ENCODE peak calls at places on chromosomes 12 and 14, in nine cellular contexts. One of them, this sample, is unnamed.

GRCh38 chr12:123892180-123892559 is 80.5 kb downstream of the CCDC92 start:
- DNase-seq in epithelial cell of proximal tubule: no peak
- DNase-seq in Peyer's patch: no peak
- DNase-seq in heart right ventricle: no peak
- DNase-seq in mammary epithelial cell: no peak
- DNase-seq in lower lobe of right lung: no peak
- DNase-seq in vagina: no peak
- DNase-seq in RWPE2: peak; percentile 19
- DNase-seq in GM23248: no peak
- DNase-seq in this sample: no peak

GRCh38 chr14:72921396-72921795 is 4.9 kb upstream of the DCAF4 start:
- DNase-seq in vagina: no peak
- DNase-seq in lower lobe of right lung: no peak
- DNase-seq in heart right ventricle: no peak
- DNase-seq in epithelial cell of proximal tubule: no peak
- DNase-seq in RWPE2: no peak
- DNase-seq in mammary epithelial cell: no peak
- DNase-seq in GM23248: peak; percentile 39
- DNase-seq in Peyer's patch: no peak
- DNase-seq in this sample: no peak

GRCh38 chr14:74825008-74825407 is 50.9 kb downstream of the PROX2 start:
- DNase-seq in mammary epithelial cell: peak; percentile 24
- DNase-seq in lower lobe of right lung: no peak
- DNase-seq in GM23248: peak; percentile 84
- DNase-seq in RWPE2: no peak
- DNase-seq in heart right ventricle: no peak
- DNase-seq in vagina: no peak
- DNase-seq in Peyer's patch: no peak
- DNase-seq in epithelial cell of proximal tubule: peak; percentile 26
- DNase-seq in this sample: no peak

GRCh38 chr12:110200124-110200417 is 75.9 kb downstream of the IFT81 start:
- DNase-seq in lower lobe of right lung: no peak
- DNase-seq in vagina: no peak
- DNase-seq in epithelial cell of proximal tubule: no peak
- DNase-seq in heart right ventricle: no peak
- DNase-seq in RWPE2: no peak
- DNase-seq in Peyer's patch: no peak
- DNase-seq in mammary epithelial cell: no peak
- DNase-seq in GM23248: peak; percentile 22
- DNase-seq in this sample: no peak

GRCh38 chr12:16189849-16190248 is 87.6 kb downstream of the SLC15A5 start:
- DNase-seq in mammary epithelial cell: peak; percentile 38
- DNase-seq in epithelial cell of proximal tubule: no peak
- DNase-seq in GM23248: peak; percentile 58
- DNase-seq in Peyer's patch: no peak
- DNase-seq in lower lobe of right lung: no peak
- DNase-seq in vagina: no peak
- DNase-seq in RWPE2: no peak
- DNase-seq in heart right ventricle: no peak
- DNase-seq in this sample: no peak

GRCh38 chr14:69719501-69719951 is 47.4 kb upstream of the SRSF5 start:
- DNase-seq in mammary epithelial cell: peak; percentile 95
- DNase-seq in GM23248: peak; percentile 97
- DNase-seq in RWPE2: no peak
- DNase-seq in epithelial cell of proximal tubule: peak; percentile 91
- DNase-seq in vagina: no peak
- DNase-seq in heart right ventricle: peak; percentile 65
- DNase-seq in lower lobe of right lung: peak; percentile 59
- DNase-seq in Peyer's patch: no peak
- DNase-seq in this sample: peak; percentile 69

GRCh38 chr12:48815281-48816110 is 2.8 kb upstream of the CACNB3 start:
- DNase-seq in mammary epithelial cell: peak; percentile 87
- DNase-seq in GM23248: peak; percentile 88
- DNase-seq in heart right ventricle: peak; percentile 81
- DNase-seq in epithelial cell of proximal tubule: no peak
- DNase-seq in vagina: no peak
- DNase-seq in lower lobe of right lung: peak; percentile 81
- DNase-seq in Peyer's patch: peak; percentile 41
- DNase-seq in RWPE2: no peak
- DNase-seq in this sample: peak; percentile 82

GRCh38 chr12:64192644-64193043 is 29.5 kb downstream of the KICS2 start:
- DNase-seq in RWPE2: no peak
- DNase-seq in mammary epithelial cell: no peak
- DNase-seq in lower lobe of right lung: no peak
- DNase-seq in vagina: no peak
- DNase-seq in Peyer's patch: no peak
- DNase-seq in heart right ventricle: no peak
- DNase-seq in GM23248: no peak
- DNase-seq in epithelial cell of proximal tubule: no peak
- DNase-seq in this sample: no peak

GRCh38 chr12:86698581-86698980 is 442.4 kb upstream of the MGAT4C start:
- DNase-seq in GM23248: peak; percentile 70
- DNase-seq in mammary epithelial cell: no peak
- DNase-seq in RWPE2: no peak
- DNase-seq in vagina: no peak
- DNase-seq in epithelial cell of proximal tubule: no peak
- DNase-seq in heart right ventricle: no peak
- DNase-seq in Peyer's patch: no peak
- DNase-seq in lower lobe of right lung: no peak
- DNase-seq in this sample: no peak

GRCh38 chr14:84340938-84341337 is 1189.0 kb upstream of the FLRT2 start:
- DNase-seq in GM23248: no peak
- DNase-seq in mammary epithelial cell: no peak
- DNase-seq in Peyer's patch: no peak
- DNase-seq in epithelial cell of proximal tubule: no peak
- DNase-seq in vagina: no peak
- DNase-seq in RWPE2: no peak
- DNase-seq in lower lobe of right lung: no peak
- DNase-seq in heart right ventricle: no peak
- DNase-seq in this sample: no peak

GRCh38 chr12:119096429-119097202 is 82.1 kb upstream of the HSPB8 start:
- DNase-seq in mammary epithelial cell: no peak
- DNase-seq in RWPE2: no peak
- DNase-seq in GM23248: no peak
- DNase-seq in heart right ventricle: no peak
- DNase-seq in Peyer's patch: no peak
- DNase-seq in lower lobe of right lung: no peak
- DNase-seq in epithelial cell of proximal tubule: no peak
- DNase-seq in vagina: no peak
- DNase-seq in this sample: no peak

GRCh38 chr14:65424531-65424930 is 12.0 kb downstream of the FUT8 start:
- DNase-seq in GM23248: no peak
- DNase-seq in mammary epithelial cell: no peak
- DNase-seq in Peyer's patch: no peak
- DNase-seq in vagina: no peak
- DNase-seq in epithelial cell of proximal tubule: no peak
- DNase-seq in lower lobe of right lung: no peak
- DNase-seq in RWPE2: no peak
- DNase-seq in heart right ventricle: no peak
- DNase-seq in this sample: no peak

GRCh38 chr12:108712164-108712924 is 19.0 kb downstream of the CORO1C start:
- DNase-seq in GM23248: no peak
- DNase-seq in RWPE2: no peak
- DNase-seq in epithelial cell of proximal tubule: no peak
- DNase-seq in Peyer's patch: no peak
- DNase-seq in lower lobe of right lung: no peak
- DNase-seq in heart right ventricle: no peak
- DNase-seq in mammary epithelial cell: no peak
- DNase-seq in vagina: no peak
- DNase-seq in this sample: no peak

GRCh38 chr12:108714866-108715265 is 16.5 kb downstream of the CORO1C start:
- DNase-seq in epithelial cell of proximal tubule: no peak
- DNase-seq in Peyer's patch: no peak
- DNase-seq in heart right ventricle: no peak
- DNase-seq in GM23248: no peak
- DNase-seq in mammary epithelial cell: no peak
- DNase-seq in lower lobe of right lung: no peak
- DNase-seq in vagina: no peak
- DNase-seq in RWPE2: no peak
- DNase-seq in this sample: no peak

GRCh38 chr12:108713471-108713870 is 17.8 kb downstream of the CORO1C start:
- DNase-seq in mammary epithelial cell: no peak
- DNase-seq in GM23248: no peak
- DNase-seq in lower lobe of right lung: no peak
- DNase-seq in vagina: no peak
- DNase-seq in Peyer's patch: no peak
- DNase-seq in RWPE2: no peak
- DNase-seq in epithelial cell of proximal tubule: no peak
- DNase-seq in heart right ventricle: no peak
- DNase-seq in this sample: no peak

GRCh38 chr12:108711486-108712163 is 19.7 kb downstream of the CORO1C start:
- DNase-seq in mammary epithelial cell: no peak
- DNase-seq in GM23248: peak; percentile 53
- DNase-seq in heart right ventricle: no peak
- DNase-seq in Peyer's patch: no peak
- DNase-seq in RWPE2: no peak
- DNase-seq in lower lobe of right lung: no peak
- DNase-seq in vagina: no peak
- DNase-seq in epithelial cell of proximal tubule: no peak
- DNase-seq in this sample: no peak

GRCh38 chr12:108712925-108713203 is 18.5 kb downstream of the CORO1C start:
- DNase-seq in vagina: no peak
- DNase-seq in lower lobe of right lung: no peak
- DNase-seq in epithelial cell of proximal tubule: no peak
- DNase-seq in RWPE2: no peak
- DNase-seq in mammary epithelial cell: no peak
- DNase-seq in heart right ventricle: no peak
- DNase-seq in GM23248: peak; percentile 25
- DNase-seq in Peyer's patch: no peak
- DNase-seq in this sample: no peak
- H3K4me3 ChIP-seq in vagina: no peak overlapping the region
- H3K4me3 ChIP-seq in lower lobe of right lung: no peak overlapping the region
- H3K4me3 ChIP-seq in epithelial cell of proximal tubule: no peak overlapping the region
- H3K4me3 ChIP-seq in RWPE2: no peak overlapping the region
- H3K4me3 ChIP-seq in mammary epithelial cell: no peak overlapping the region
- H3K4me3 ChIP-seq in heart right ventricle: no peak overlapping the region
- H3K4me3 ChIP-seq in GM23248: peak overlapping the region; percentile 28
- H3K4me3 ChIP-seq in Peyer's patch: no peak overlapping the region
- H3K4me3 ChIP-seq in this sample: no peak overlapping the region

DNA sequence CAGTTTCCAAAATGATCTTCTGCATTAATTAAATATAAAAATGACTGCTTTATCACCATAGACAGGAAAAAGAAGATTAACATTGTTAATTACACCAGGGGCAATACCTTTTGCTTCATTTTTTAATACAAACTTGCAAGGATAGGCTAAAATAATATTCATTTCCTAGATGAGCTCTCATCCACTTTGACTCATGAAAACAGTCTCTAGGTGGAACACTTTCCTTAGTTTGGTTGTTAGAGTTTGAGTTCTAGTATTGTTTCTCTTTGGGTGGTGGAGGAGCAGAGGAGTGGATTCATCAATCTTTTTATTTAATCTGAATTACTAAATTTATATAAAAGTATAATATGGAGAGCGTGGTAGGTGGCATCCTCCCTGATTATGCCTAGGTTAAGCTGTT is 251.0 kb downstream of the PDZRN4 start:
- DNase-seq in epithelial cell of proximal tubule: no peak
- DNase-seq in heart right ventricle: no peak
- DNase-seq in GM23248: no peak
- DNase-seq in Peyer's patch: no peak
- DNase-seq in mammary epithelial cell: no peak
- DNase-seq in lower lobe of right lung: no peak
- DNase-seq in vagina: no peak
- DNase-seq in RWPE2: no peak
- DNase-seq in this sample: no peak
- H3K4me3 ChIP-seq in epithelial cell of proximal tubule: no peak overlapping the region
- H3K4me3 ChIP-seq in heart right ventricle: no peak overlapping the region
- H3K4me3 ChIP-seq in GM23248: no peak overlapping the region
- H3K4me3 ChIP-seq in Peyer's patch: no peak overlapping the region
- H3K4me3 ChIP-seq in mammary epithelial cell: no peak overlapping the region
- H3K4me3 ChIP-seq in lower lobe of right lung: no peak overlapping the region
- H3K4me3 ChIP-seq in vagina: no peak overlapping the region
- H3K4me3 ChIP-seq in RWPE2: no peak overlapping the region
- H3K4me3 ChIP-seq in this sample: no peak overlapping the region

DNA sequence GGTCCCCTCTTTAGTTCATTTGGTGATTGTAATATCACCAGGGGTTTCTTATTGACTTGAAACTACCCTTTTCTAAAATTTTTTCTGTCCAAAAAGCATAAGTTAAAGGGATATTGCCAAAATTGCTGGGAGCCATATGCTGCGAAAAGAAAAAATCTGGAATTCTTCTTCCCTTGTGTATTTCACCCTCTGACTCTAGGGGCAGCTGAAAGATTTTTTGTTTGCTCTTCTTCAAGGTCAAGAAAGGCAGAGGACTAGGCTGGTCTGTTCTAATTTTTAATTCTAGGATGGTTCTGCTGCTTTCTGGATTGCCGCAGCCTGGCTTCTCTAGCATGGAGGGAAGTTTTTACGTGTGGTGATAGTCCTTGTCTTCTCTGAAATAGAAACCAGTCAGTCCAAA is 61.6 kb downstream of the FBXL14 start:
- DNase-seq in heart right ventricle: no peak
- DNase-seq in GM23248: peak; percentile 62
- DNase-seq in mammary epithelial cell: no peak
- DNase-seq in Peyer's patch: no peak
- DNase-seq in vagina: no peak
- DNase-seq in epithelial cell of proximal tubule: no peak
- DNase-seq in lower lobe of right lung: no peak
- DNase-seq in RWPE2: no peak
- DNase-seq in this sample: no peak
- H3K4me3 ChIP-seq in heart right ventricle: no peak overlapping the region
- H3K4me3 ChIP-seq in GM23248: peak overlapping the region; percentile 86
- H3K4me3 ChIP-seq in mammary epithelial cell: no peak overlapping the region
- H3K4me3 ChIP-seq in Peyer's patch: no peak overlapping the region
- H3K4me3 ChIP-seq in vagina: no peak overlapping the region
- H3K4me3 ChIP-seq in epithelial cell of proximal tubule: no peak overlapping the region
- H3K4me3 ChIP-seq in lower lobe of right lung: no peak overlapping the region
- H3K4me3 ChIP-seq in RWPE2: no peak overlapping the region
- H3K4me3 ChIP-seq in this sample: no peak overlapping the region

GRCh38 chr12:113056381-113056630 is 224 bp upstream of the DTX1 start:
- DNase-seq in heart right ventricle: no peak
- DNase-seq in RWPE2: no peak
- DNase-seq in Peyer's patch: no peak
- DNase-seq in epithelial cell of proximal tubule: no peak
- DNase-seq in vagina: no peak
- DNase-seq in GM23248: no peak
- DNase-seq in mammary epithelial cell: no peak
- DNase-seq in lower lobe of right lung: no peak
- DNase-seq in this sample: no peak

GRCh38 chr12:113056631-113057488 is at the start of gene DTX1:
- DNase-seq in lower lobe of right lung: no peak
- DNase-seq in RWPE2: no peak
- DNase-seq in mammary epithelial cell: no peak
- DNase-seq in Peyer's patch: peak; percentile 53
- DNase-seq in epithelial cell of proximal tubule: no peak
- DNase-seq in heart right ventricle: peak; percentile 41
- DNase-seq in GM23248: peak; percentile 28
- DNase-seq in vagina: no peak
- DNase-seq in this sample: no peak

GRCh38 chr12:113057565-113058485 is 1.3 kb downstream of the DTX1 start:
- DNase-seq in RWPE2: no peak
- DNase-seq in lower lobe of right lung: no peak
- DNase-seq in GM23248: no peak
- DNase-seq in Peyer's patch: no peak
- DNase-seq in epithelial cell of proximal tubule: no peak
- DNase-seq in vagina: no peak
- DNase-seq in mammary epithelial cell: no peak
- DNase-seq in heart right ventricle: no peak
- DNase-seq in this sample: no peak

GRCh38 chr12:113054948-113055486 is 1.5 kb upstream of the DTX1 start:
- DNase-seq in vagina: no peak
- DNase-seq in GM23248: no peak
- DNase-seq in mammary epithelial cell: no peak
- DNase-seq in heart right ventricle: no peak
- DNase-seq in RWPE2: no peak
- DNase-seq in Peyer's patch: no peak
- DNase-seq in lower lobe of right lung: no peak
- DNase-seq in epithelial cell of proximal tubule: no peak
- DNase-seq in this sample: no peak

GRCh38 chr12:113055594-113056380 is 743 bp upstream of the DTX1 start:
- DNase-seq in GM23248: no peak
- DNase-seq in Peyer's patch: no peak
- DNase-seq in heart right ventricle: no peak
- DNase-seq in RWPE2: no peak
- DNase-seq in mammary epithelial cell: no peak
- DNase-seq in lower lobe of right lung: no peak
- DNase-seq in vagina: no peak
- DNase-seq in epithelial cell of proximal tubule: no peak
- DNase-seq in this sample: no peak
- H3K4me3 ChIP-seq in GM23248: no peak overlapping the region
- H3K4me3 ChIP-seq in Peyer's patch: peak overlapping the region; percentile 61
- H3K4me3 ChIP-seq in heart right ventricle: no peak overlapping the region
- H3K4me3 ChIP-seq in RWPE2: no peak overlapping the region
- H3K4me3 ChIP-seq in mammary epithelial cell: no peak overlapping the region
- H3K4me3 ChIP-seq in lower lobe of right lung: no peak overlapping the region
- H3K4me3 ChIP-seq in vagina: no peak overlapping the region
- H3K4me3 ChIP-seq in epithelial cell of proximal tubule: no peak overlapping the region
- H3K4me3 ChIP-seq in this sample: no peak overlapping the region

This sample was measured in uterus.